ENCODE peak calls at places on chromosome 13, in seven cellular contexts. One of them, this sample, is unnamed.

GRCh38 chr13:49026851-49027250 is 51.1 kb downstream of the FNDC3A start:
- DNase-seq in NB4: no peak
- DNase-seq in H9: no peak
- DNase-seq in cardiac fibroblast: peak
- DNase-seq in dorsolateral prefrontal cortex: no peak
- DNase-seq in osteoblast: no peak
- DNase-seq in ovary: no peak
- DNase-seq in this sample: no peak

GRCh38 chr13:32824671-32825070 is 191.6 kb upstream of the KL start:
- DNase-seq in NB4: no peak
- DNase-seq in H9: peak
- DNase-seq in cardiac fibroblast: peak
- DNase-seq in dorsolateral prefrontal cortex: no peak
- DNase-seq in osteoblast: peak
- DNase-seq in ovary: no peak
- DNase-seq in this sample: no peak

GRCh38 chr13:32940601-32941000 is 75.6 kb upstream of the KL start:
- DNase-seq in NB4: no peak
- DNase-seq in H9: no peak
- DNase-seq in cardiac fibroblast: peak
- DNase-seq in dorsolateral prefrontal cortex: no peak
- DNase-seq in osteoblast: no peak
- DNase-seq in ovary: no peak
- DNase-seq in this sample: no peak

GRCh38 chr13:39765801-39766463 is 110.5 kb downstream of the COG6 start:
- DNase-seq in NB4: peak
- DNase-seq in H9: peak
- DNase-seq in cardiac fibroblast: peak
- DNase-seq in dorsolateral prefrontal cortex: peak
- DNase-seq in osteoblast: peak
- DNase-seq in ovary: peak
- DNase-seq in this sample: no peak

GRCh38 chr13:98089826-98090225 is 53.1 kb upstream of the FARP1 start:
- DNase-seq in NB4: no peak
- DNase-seq in H9: no peak
- DNase-seq in cardiac fibroblast: no peak
- DNase-seq in dorsolateral prefrontal cortex: no peak
- DNase-seq in osteoblast: peak
- DNase-seq in ovary: no peak
- DNase-seq in this sample: no peak

GRCh38 chr13:66430266-66430665 is 799.9 kb downstream of the PCDH9 start:
- DNase-seq in NB4: no peak
- DNase-seq in H9: no peak
- DNase-seq in cardiac fibroblast: no peak
- DNase-seq in dorsolateral prefrontal cortex: no peak
- DNase-seq in osteoblast: no peak
- DNase-seq in ovary: no peak
- DNase-seq in this sample: no peak

GRCh38 chr13:105202384-105202783 is 1333.1 kb downstream of the EFNB2 start:
- DNase-seq in NB4: peak
- DNase-seq in H9: no peak
- DNase-seq in cardiac fibroblast: peak
- DNase-seq in dorsolateral prefrontal cortex: no peak
- DNase-seq in osteoblast: no peak
- DNase-seq in ovary: no peak
- DNase-seq in this sample: no peak

GRCh38 chr13:95035311-95036109 is 265.7 kb downstream of the ABCC4 start:
- DNase-seq in NB4: no peak
- DNase-seq in H9: no peak
- DNase-seq in cardiac fibroblast: no peak
- DNase-seq in dorsolateral prefrontal cortex: no peak
- DNase-seq in osteoblast: no peak
- DNase-seq in ovary: no peak
- DNase-seq in this sample: no peak

GRCh38 chr13:36858285-36858684 is 39.3 kb downstream of the RFXAP start:
- DNase-seq in NB4: peak
- DNase-seq in H9: no peak
- DNase-seq in cardiac fibroblast: peak
- DNase-seq in dorsolateral prefrontal cortex: no peak
- DNase-seq in osteoblast: peak
- DNase-seq in ovary: no peak
- DNase-seq in this sample: no peak

GRCh38 chr13:89361909-89362308 is 1690.7 kb downstream of the SLITRK5 start:
- DNase-seq in NB4: peak
- DNase-seq in H9: no peak
- DNase-seq in cardiac fibroblast: peak
- DNase-seq in dorsolateral prefrontal cortex: no peak
- DNase-seq in osteoblast: no peak
- DNase-seq in ovary: no peak
- DNase-seq in this sample: no peak

GRCh38 chr13:113489549-113490495 is 689 bp downstream of the DCUN1D2 start:
- DNase-seq in NB4: peak
- DNase-seq in H9: no peak
- DNase-seq in cardiac fibroblast: peak
- DNase-seq in dorsolateral prefrontal cortex: no peak
- DNase-seq in osteoblast: peak
- DNase-seq in ovary: peak
- DNase-seq in this sample: peak

GRCh38 chr13:94312511-94313191 is 166.8 kb downstream of the DCT start:
- DNase-seq in NB4: no peak
- DNase-seq in H9: no peak
- DNase-seq in cardiac fibroblast: no peak
- DNase-seq in dorsolateral prefrontal cortex: no peak
- DNase-seq in osteoblast: no peak
- DNase-seq in ovary: peak
- DNase-seq in this sample: no peak

GRCh38 chr13:31042084-31042483 is 109.6 kb downstream of the TEX26 start:
- DNase-seq in NB4: no peak
- DNase-seq in H9: no peak
- DNase-seq in cardiac fibroblast: no peak
- DNase-seq in dorsolateral prefrontal cortex: no peak
- DNase-seq in osteoblast: no peak
- DNase-seq in ovary: no peak
- DNase-seq in this sample: no peak

GRCh38 chr13:80668452-80668851 is 327.5 kb upstream of the SPRY2 start:
- DNase-seq in NB4: no peak
- DNase-seq in H9: no peak
- DNase-seq in cardiac fibroblast: no peak
- DNase-seq in dorsolateral prefrontal cortex: no peak
- DNase-seq in osteoblast: no peak
- DNase-seq in ovary: no peak
- DNase-seq in this sample: no peak

GRCh38 chr13:23941216-23941615 is 43.9 kb upstream of the C1QTNF9B start:
- DNase-seq in NB4: no peak
- DNase-seq in H9: no peak
- DNase-seq in cardiac fibroblast: peak
- DNase-seq in dorsolateral prefrontal cortex: no peak
- DNase-seq in osteoblast: no peak
- DNase-seq in ovary: no peak
- DNase-seq in this sample: no peak

GRCh38 chr13:109371066-109371465 is 415.3 kb downstream of the IRS2 start:
- DNase-seq in NB4: no peak
- DNase-seq in H9: no peak
- DNase-seq in cardiac fibroblast: no peak
- DNase-seq in dorsolateral prefrontal cortex: no peak
- DNase-seq in osteoblast: no peak
- DNase-seq in ovary: no peak
- DNase-seq in this sample: no peak

GRCh38 chr13:101152184-101152583 is 264.1 kb downstream of the NALCN start:
- DNase-seq in NB4: no peak
- DNase-seq in H9: no peak
- DNase-seq in cardiac fibroblast: no peak
- DNase-seq in dorsolateral prefrontal cortex: no peak
- DNase-seq in osteoblast: no peak
- DNase-seq in ovary: no peak
- DNase-seq in this sample: no peak

GRCh38 chr13:44758595-44759221 is 182.6 kb upstream of the TSC22D1 start:
- DNase-seq in NB4: no peak
- DNase-seq in H9: no peak
- DNase-seq in cardiac fibroblast: peak
- DNase-seq in dorsolateral prefrontal cortex: no peak
- DNase-seq in osteoblast: peak
- DNase-seq in ovary: no peak
- DNase-seq in this sample: no peak

DNA sequence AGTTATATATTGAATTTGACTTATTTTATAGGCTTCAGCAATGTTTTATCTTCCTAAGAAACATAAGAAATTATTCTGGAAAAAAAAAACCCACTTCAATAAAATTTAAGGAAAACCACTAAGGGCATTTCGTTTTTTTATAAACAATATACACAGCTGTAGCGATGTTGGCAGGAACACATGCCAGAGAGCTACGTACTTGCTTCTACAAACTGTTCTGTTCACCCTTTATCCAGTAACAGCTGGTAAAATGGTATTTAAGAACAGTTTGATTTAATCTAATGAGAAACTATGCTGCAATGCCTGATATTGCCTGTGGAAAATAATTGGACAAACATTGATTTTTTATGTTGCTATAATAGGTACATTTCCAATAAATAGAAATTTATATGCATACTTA is 137.2 kb upstream of the DACH1 start:
- DNase-seq in NB4: no peak
- DNase-seq in H9: no peak
- DNase-seq in cardiac fibroblast: no peak
- DNase-seq in dorsolateral prefrontal cortex: no peak
- DNase-seq in osteoblast: no peak
- DNase-seq in ovary: no peak
- DNase-seq in this sample: no peak
- TF ChIP-seq CTCF in NB4: no peak
- TF ChIP-seq CTCF in H9: no peak
- TF ChIP-seq CTCF in cardiac fibroblast: no peak
- TF ChIP-seq CTCF in dorsolateral prefrontal cortex: no peak
- TF ChIP-seq CTCF in osteoblast: no peak
- TF ChIP-seq CTCF in ovary: no peak
- TF ChIP-seq CTCF in this sample: no peak

DNA sequence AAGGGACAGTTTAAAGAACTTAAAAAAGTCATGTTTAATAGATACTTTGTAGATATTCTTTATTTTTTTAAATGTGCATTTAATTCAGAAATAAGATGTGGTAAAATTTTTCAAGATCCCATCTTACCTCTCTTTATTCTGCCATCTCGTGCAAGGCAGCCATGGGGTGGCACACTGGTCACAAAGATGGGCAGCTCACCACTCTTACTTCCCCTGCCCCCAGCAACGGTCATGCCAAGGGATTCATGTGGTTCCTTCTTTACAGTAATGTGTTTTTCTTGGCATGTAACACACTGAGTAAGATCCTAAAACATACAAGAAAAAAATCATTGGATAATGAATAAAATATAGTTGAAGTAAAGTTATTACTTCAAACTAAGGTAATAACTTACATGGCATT is 64.2 kb downstream of the LNX2 start:
- DNase-seq in NB4: no peak
- DNase-seq in H9: no peak
- DNase-seq in cardiac fibroblast: peak
- DNase-seq in dorsolateral prefrontal cortex: no peak
- DNase-seq in osteoblast: peak
- DNase-seq in ovary: no peak
- DNase-seq in this sample: no peak
- TF ChIP-seq CTCF in NB4: no peak
- TF ChIP-seq CTCF in H9: no peak
- TF ChIP-seq CTCF in cardiac fibroblast: no peak
- TF ChIP-seq CTCF in dorsolateral prefrontal cortex: no peak
- TF ChIP-seq CTCF in osteoblast: peak
- TF ChIP-seq CTCF in ovary: no peak
- TF ChIP-seq CTCF in this sample: no peak

GRCh38 chr13:26376430-26376829 is 122.5 kb downstream of the CDK8 start:
- DNase-seq in NB4: peak
- DNase-seq in H9: no peak
- DNase-seq in cardiac fibroblast: no peak
- DNase-seq in dorsolateral prefrontal cortex: no peak
- DNase-seq in osteoblast: peak
- DNase-seq in ovary: no peak
- DNase-seq in this sample: no peak

GRCh38 chr13:26380930-26381329 is 127.0 kb downstream of the CDK8 start:
- DNase-seq in NB4: no peak
- DNase-seq in H9: no peak
- DNase-seq in cardiac fibroblast: no peak
- DNase-seq in dorsolateral prefrontal cortex: no peak
- DNase-seq in osteoblast: no peak
- DNase-seq in ovary: no peak
- DNase-seq in this sample: no peak

GRCh38 chr13:26378116-26378515 is 124.2 kb downstream of the CDK8 start:
- DNase-seq in NB4: no peak
- DNase-seq in H9: no peak
- DNase-seq in cardiac fibroblast: no peak
- DNase-seq in dorsolateral prefrontal cortex: no peak
- DNase-seq in osteoblast: no peak
- DNase-seq in ovary: no peak
- DNase-seq in this sample: no peak

GRCh38 chr13:26379831-26380230 is 125.9 kb downstream of the CDK8 start:
- DNase-seq in NB4: no peak
- DNase-seq in H9: no peak
- DNase-seq in cardiac fibroblast: no peak
- DNase-seq in dorsolateral prefrontal cortex: no peak
- DNase-seq in osteoblast: peak
- DNase-seq in ovary: no peak
- DNase-seq in this sample: no peak

DNA sequence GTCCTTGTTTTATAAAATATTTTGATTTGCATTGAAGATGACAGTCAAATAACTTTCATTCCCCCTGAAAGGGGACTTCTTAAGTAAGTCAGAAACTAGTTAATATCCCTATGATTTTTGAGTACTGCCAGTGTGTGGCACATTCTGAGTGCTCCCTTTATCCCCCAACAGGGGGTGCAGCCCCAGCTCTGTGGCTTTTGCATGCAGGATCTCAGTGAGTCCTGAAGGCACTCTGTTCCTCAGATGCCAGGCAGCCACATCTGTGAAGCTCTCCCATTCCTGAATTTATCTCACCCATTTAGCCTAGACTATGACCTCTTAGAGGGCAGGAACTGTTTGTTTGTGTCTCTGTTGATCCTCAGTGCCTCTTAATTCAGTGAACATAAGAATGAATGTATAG is 123.1 kb downstream of the CDK8 start:
- DNase-seq in NB4: peak
- DNase-seq in H9: peak
- DNase-seq in cardiac fibroblast: peak
- DNase-seq in dorsolateral prefrontal cortex: no peak
- DNase-seq in osteoblast: no peak
- DNase-seq in ovary: no peak
- DNase-seq in this sample: peak
- TF ChIP-seq CTCF in NB4: peak
- TF ChIP-seq CTCF in H9: peak
- TF ChIP-seq CTCF in cardiac fibroblast: peak
- TF ChIP-seq CTCF in dorsolateral prefrontal cortex: no peak
- TF ChIP-seq CTCF in osteoblast: peak
- TF ChIP-seq CTCF in ovary: no peak
- TF ChIP-seq CTCF in this sample: peak

DNA sequence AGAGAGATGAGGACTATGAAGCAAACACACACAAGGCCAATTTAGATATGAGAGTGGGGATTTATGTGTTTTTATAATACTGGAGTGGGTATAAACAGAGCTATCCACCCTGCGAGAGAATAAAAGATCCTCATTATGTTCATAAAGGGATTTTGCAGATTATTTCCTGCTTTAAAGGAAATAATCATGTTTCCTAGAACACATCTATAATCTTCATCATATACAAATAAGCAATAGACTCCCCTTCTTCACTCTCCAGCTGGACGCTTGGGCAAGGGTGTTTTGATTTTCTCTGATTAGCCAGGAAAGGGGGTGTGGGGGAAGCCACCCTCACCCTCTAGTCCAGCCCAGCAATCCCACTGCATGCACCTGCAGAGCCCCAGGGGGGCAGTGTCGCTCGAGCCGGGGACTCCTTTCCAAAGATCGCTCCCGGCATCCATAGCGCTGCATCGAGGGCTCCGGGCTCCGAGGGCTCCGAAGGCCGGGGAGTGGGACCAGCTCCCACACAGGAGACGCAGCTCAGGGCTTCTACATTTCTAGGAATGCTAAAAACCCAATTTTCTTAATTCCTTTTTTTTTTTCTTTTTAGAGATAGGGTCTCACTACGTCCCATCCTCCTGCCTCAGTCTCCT is 38.6 kb downstream of the LATS2 start:
- DNase-seq in NB4: no peak
- DNase-seq in H9: no peak
- DNase-seq in cardiac fibroblast: no peak
- DNase-seq in dorsolateral prefrontal cortex: no peak
- DNase-seq in osteoblast: no peak
- DNase-seq in ovary: peak
- DNase-seq in this sample: no peak
- TF ChIP-seq CTCF in NB4: peak
- TF ChIP-seq CTCF in H9: peak
- TF ChIP-seq CTCF in cardiac fibroblast: no peak
- TF ChIP-seq CTCF in dorsolateral prefrontal cortex: no peak
- TF ChIP-seq CTCF in osteoblast: no peak
- TF ChIP-seq CTCF in ovary: no peak
- TF ChIP-seq CTCF in this sample: no peak